ENCODE peak calls at places on chromosomes 1 and 21, in six cellular contexts. One of them, this sample, is unnamed.

GRCh38 chr1:79797487-79797886 is 791.0 kb upstream of the ADGRL4 start:
- DNase-seq in SK-N-SH: no peak
- DNase-seq in OCI-LY7: no peak
- DNase-seq in PC-9: no peak
- DNase-seq in hepatocyte: no peak
- DNase-seq in GM23338: peak; percentile 29
- DNase-seq in this sample: no peak

GRCh38 chr1:87330201-87330953 is 1.7 kb downstream of the LMO4 start:
- DNase-seq in SK-N-SH: no peak
- DNase-seq in OCI-LY7: no peak
- DNase-seq in PC-9: no peak
- DNase-seq in hepatocyte: peak; percentile 44
- DNase-seq in GM23338: peak; percentile 79
- DNase-seq in this sample: peak; percentile 56

GRCh38 chr1:212256404-212256803 is 28.8 kb upstream of the PPP2R5A start:
- DNase-seq in SK-N-SH: no peak
- DNase-seq in OCI-LY7: peak; percentile 30
- DNase-seq in PC-9: no peak
- DNase-seq in hepatocyte: no peak
- DNase-seq in GM23338: no peak
- DNase-seq in this sample: no peak

GRCh38 chr1:185393821-185394220 is 76.8 kb upstream of the IVNS1ABP start:
- DNase-seq in SK-N-SH: no peak
- DNase-seq in OCI-LY7: no peak
- DNase-seq in PC-9: no peak
- DNase-seq in hepatocyte: no peak
- DNase-seq in GM23338: no peak
- DNase-seq in this sample: no peak

GRCh38 chr1:47547753-47548152 is 109.9 kb downstream of the FOXD2 start:
- DNase-seq in SK-N-SH: no peak
- DNase-seq in OCI-LY7: no peak
- DNase-seq in PC-9: no peak
- DNase-seq in hepatocyte: no peak
- DNase-seq in GM23338: peak; percentile 23
- DNase-seq in this sample: no peak

GRCh38 chr1:171860696-171861095 is 19.4 kb downstream of the DNM3 start:
- DNase-seq in SK-N-SH: no peak
- DNase-seq in OCI-LY7: no peak
- DNase-seq in PC-9: no peak
- DNase-seq in hepatocyte: no peak
- DNase-seq in GM23338: no peak
- DNase-seq in this sample: no peak

GRCh38 chr1:79235221-79236002 is 228.9 kb upstream of the ADGRL4 start:
- DNase-seq in SK-N-SH: no peak
- DNase-seq in OCI-LY7: no peak
- DNase-seq in PC-9: no peak
- DNase-seq in hepatocyte: no peak
- DNase-seq in GM23338: peak; percentile 8
- DNase-seq in this sample: no peak

GRCh38 chr1:9909222-9910046 is 635 bp downstream of the CTNNBIP1 start:
- DNase-seq in SK-N-SH: no peak
- DNase-seq in OCI-LY7: peak; percentile 47
- DNase-seq in PC-9: no peak
- DNase-seq in hepatocyte: peak; percentile 50
- DNase-seq in GM23338: peak; percentile 52
- DNase-seq in this sample: peak; percentile 52

GRCh38 chr1:178740924-178741323 is 15.9 kb downstream of the RALGPS2 start:
- DNase-seq in SK-N-SH: no peak
- DNase-seq in OCI-LY7: no peak
- DNase-seq in PC-9: no peak
- DNase-seq in hepatocyte: no peak
- DNase-seq in GM23338: no peak
- DNase-seq in this sample: no peak

GRCh38 chr21:45145146-45145545 is 70.8 kb downstream of the ADARB1 start:
- DNase-seq in SK-N-SH: no peak
- DNase-seq in OCI-LY7: no peak
- DNase-seq in PC-9: no peak
- DNase-seq in hepatocyte: no peak
- DNase-seq in GM23338: no peak
- DNase-seq in this sample: no peak

GRCh38 chr1:36083635-36084501 is at the start of gene TEKT2:
- DNase-seq in SK-N-SH: peak; percentile 96
- DNase-seq in OCI-LY7: no peak
- DNase-seq in PC-9: no peak
- DNase-seq in hepatocyte: peak; percentile 80
- DNase-seq in GM23338: peak; percentile 96
- DNase-seq in this sample: no peak

GRCh38 chr21:38474124-38474523 is 24.2 kb downstream of the ERG start:
- DNase-seq in SK-N-SH: no peak
- DNase-seq in OCI-LY7: no peak
- DNase-seq in PC-9: no peak
- DNase-seq in hepatocyte: no peak
- DNase-seq in GM23338: no peak
- DNase-seq in this sample: no peak

GRCh38 chr1:161021168-161021958 is 411 bp upstream of the F11R start:
- DNase-seq in SK-N-SH: peak; percentile 59
- DNase-seq in OCI-LY7: peak; percentile 87
- DNase-seq in PC-9: peak; percentile 99
- DNase-seq in hepatocyte: peak; percentile 97
- DNase-seq in GM23338: peak; percentile 99
- DNase-seq in this sample: peak; percentile 82

GRCh38 chr1:8312235-8313218 is 5.4 kb upstream of the SLC45A1 start:
- DNase-seq in SK-N-SH: no peak
- DNase-seq in OCI-LY7: no peak
- DNase-seq in PC-9: no peak
- DNase-seq in hepatocyte: peak; percentile 34
- DNase-seq in GM23338: no peak
- DNase-seq in this sample: no peak

GRCh38 chr1:113931456-113931855 is 2.3 kb downstream of the HIPK1 start:
- DNase-seq in SK-N-SH: no peak
- DNase-seq in OCI-LY7: no peak
- DNase-seq in PC-9: peak; percentile 78
- DNase-seq in hepatocyte: peak; percentile 39
- DNase-seq in GM23338: no peak
- DNase-seq in this sample: peak; percentile 56

GRCh38 chr1:191695865-191696264 is 462.4 kb upstream of the RGS18 start:
- DNase-seq in SK-N-SH: no peak
- DNase-seq in OCI-LY7: no peak
- DNase-seq in PC-9: no peak
- DNase-seq in hepatocyte: no peak
- DNase-seq in GM23338: no peak
- DNase-seq in this sample: no peak

DNA sequence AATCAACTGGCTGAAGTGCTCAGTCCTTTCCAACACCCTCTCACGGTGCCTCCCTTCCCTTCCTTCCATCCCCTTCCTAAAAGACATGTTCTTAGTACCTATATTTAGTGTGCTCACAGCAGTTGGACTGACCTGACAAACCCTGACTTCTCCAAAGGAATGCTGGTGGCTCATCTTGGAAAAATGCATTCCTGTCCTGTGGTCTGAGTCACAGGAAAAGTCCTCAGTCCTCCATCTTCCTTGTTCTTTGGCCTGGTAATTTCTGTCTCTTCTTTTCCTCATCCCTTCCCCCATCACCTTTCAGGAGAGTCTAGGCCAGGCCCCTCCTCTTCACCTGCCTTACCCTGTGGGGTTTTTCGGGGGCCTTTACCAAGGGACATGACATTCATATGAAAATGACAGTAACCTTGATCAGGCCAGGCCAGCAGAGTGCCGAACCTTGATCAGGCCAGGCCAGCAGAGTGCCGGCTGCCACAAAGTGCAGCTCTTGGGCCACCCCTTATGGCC is 7.2 kb downstream of the ATP1B1 start:
- DNase-seq in SK-N-SH: no peak
- DNase-seq in OCI-LY7: peak; percentile 70
- DNase-seq in PC-9: peak; percentile 95
- DNase-seq in hepatocyte: no peak
- DNase-seq in GM23338: peak; percentile 65
- DNase-seq in this sample: peak; percentile 58
- H2AFZ ChIP-seq in SK-N-SH: peak overlapping the region; percentile 48
- H2AFZ ChIP-seq in OCI-LY7: peak overlapping the region; percentile 23
- H2AFZ ChIP-seq in PC-9: no peak overlapping the region
- H2AFZ ChIP-seq in hepatocyte: no peak overlapping the region
- H2AFZ ChIP-seq in GM23338: no peak overlapping the region
- H2AFZ ChIP-seq in this sample: peak overlapping the region; percentile 78

DNA sequence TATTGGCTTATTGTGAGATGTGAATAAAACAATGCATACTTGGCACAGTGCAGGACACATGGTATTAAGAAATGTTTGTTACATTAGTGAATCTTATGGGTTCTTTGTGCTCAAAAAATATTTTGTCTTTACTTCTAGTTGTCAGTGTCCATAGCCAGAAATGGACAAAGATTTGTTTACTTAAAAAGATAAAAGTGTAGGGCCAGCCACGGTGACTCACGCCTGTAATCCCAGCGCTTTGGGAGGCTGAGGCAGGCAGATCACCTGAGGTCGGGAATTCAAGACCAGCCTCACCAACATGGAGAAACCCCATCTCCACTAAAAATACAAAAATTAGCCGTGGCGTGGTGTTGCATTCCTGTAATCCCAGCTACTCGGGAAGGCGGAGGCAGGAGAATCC is 654.6 kb upstream of the NEGR1 start:
- DNase-seq in SK-N-SH: no peak
- DNase-seq in OCI-LY7: no peak
- DNase-seq in PC-9: no peak
- DNase-seq in hepatocyte: no peak
- DNase-seq in GM23338: no peak
- DNase-seq in this sample: no peak
- H3K9me2 ChIP-seq in SK-N-SH: no peaks in the 10 kb centered on the region
- H3K9me2 ChIP-seq in OCI-LY7: no peaks in the 10 kb centered on the region
- H3K9me2 ChIP-seq in PC-9: no peaks in the 10 kb centered on the region
- H3K9me2 ChIP-seq in hepatocyte: no peaks in the 10 kb centered on the region
- H3K9me2 ChIP-seq in GM23338: no peaks in the 10 kb centered on the region
- H3K9me2 ChIP-seq in this sample: no peaks in the 10 kb centered on the region

GRCh38 chr1:111923766-111924165 is 65.7 kb downstream of the KCND3 start:
- DNase-seq in SK-N-SH: no peak
- DNase-seq in OCI-LY7: no peak
- DNase-seq in PC-9: no peak
- DNase-seq in hepatocyte: no peak
- DNase-seq in GM23338: no peak
- DNase-seq in this sample: no peak

GRCh38 chr1:111930356-111930755 is 59.1 kb downstream of the KCND3 start:
- DNase-seq in SK-N-SH: no peak
- DNase-seq in OCI-LY7: no peak
- DNase-seq in PC-9: no peak
- DNase-seq in hepatocyte: no peak
- DNase-seq in GM23338: no peak
- DNase-seq in this sample: no peak

GRCh38 chr1:111927652-111928051 is 61.8 kb downstream of the KCND3 start:
- DNase-seq in SK-N-SH: no peak
- DNase-seq in OCI-LY7: no peak
- DNase-seq in PC-9: no peak
- DNase-seq in hepatocyte: no peak
- DNase-seq in GM23338: no peak
- DNase-seq in this sample: no peak

GRCh38 chr1:111924786-111925185 is 64.7 kb downstream of the KCND3 start:
- DNase-seq in SK-N-SH: no peak
- DNase-seq in OCI-LY7: no peak
- DNase-seq in PC-9: no peak
- DNase-seq in hepatocyte: no peak
- DNase-seq in GM23338: no peak
- DNase-seq in this sample: no peak

GRCh38 chr1:111928531-111928930 is 60.9 kb downstream of the KCND3 start:
- DNase-seq in SK-N-SH: no peak
- DNase-seq in OCI-LY7: no peak
- DNase-seq in PC-9: no peak
- DNase-seq in hepatocyte: no peak
- DNase-seq in GM23338: no peak
- DNase-seq in this sample: no peak
- H2AFZ ChIP-seq in SK-N-SH: no peak overlapping the region
- H2AFZ ChIP-seq in OCI-LY7: no peak overlapping the region
- H2AFZ ChIP-seq in PC-9: no peak overlapping the region
- H2AFZ ChIP-seq in hepatocyte: no peak overlapping the region
- H2AFZ ChIP-seq in GM23338: peak overlapping the region; percentile 63
- H2AFZ ChIP-seq in this sample: no peak overlapping the region

GRCh38 chr1:53112271-53112774 is 30.1 kb downstream of the SLC1A7 start:
- DNase-seq in SK-N-SH: no peak
- DNase-seq in OCI-LY7: no peak
- DNase-seq in PC-9: peak; percentile 76
- DNase-seq in hepatocyte: no peak
- DNase-seq in GM23338: no peak
- DNase-seq in this sample: no peak
- H3K9me2 ChIP-seq in SK-N-SH: no peaks in the 10 kb centered on the region
- H3K9me2 ChIP-seq in OCI-LY7: no peaks in the 10 kb centered on the region
- H3K9me2 ChIP-seq in PC-9: no peaks in the 10 kb centered on the region
- H3K9me2 ChIP-seq in hepatocyte: no peaks in the 10 kb centered on the region
- H3K9me2 ChIP-seq in GM23338: no peaks in the 10 kb centered on the region
- H3K9me2 ChIP-seq in this sample: no peaks in the 10 kb centered on the region

This sample was measured in Karpas-422.